ENCODE peak calls at places on chromosomes 13 and 19, in nine cellular contexts. V, J, D, Y, O, T, U, N and G are unnamed samples.

GRCh38 chr13:27918918-27919255 is 913 bp upstream of the PDX1 start:
- DNase-seq in V (no peak), J (no peak), D (no peak), Y (no peak), O (no peak), T (no peak), U (no peak), N (no peak), G (no peak)

GRCh38 chr19:8593931-8594330 is 16.6 kb downstream of the ADAMTS10 start:
- DNase-seq in V (no peak), J (no peak), D (no peak), Y (no peak), O (no peak), T (no peak), U (no peak), N (no peak), G (no peak)

GRCh38 chr13:21625366-21625765 is 21.4 kb upstream of the MICU2 start:
- DNase-seq in V (peak), J (no peak), D (no peak), Y (no peak), O (no peak), T (no peak), U (peak), N (no peak), G (peak)

GRCh38 chr19:21508198-21508597 is 2.8 kb downstream of the ZNF429 start:
- DNase-seq in V (no peak), J (no peak), D (no peak), Y (no peak), O (no peak), T (no peak), U (no peak), N (no peak), G (no peak)

GRCh38 chr13:96984061-96984508 is 10.2 kb downstream of the OXGR1 start:
- DNase-seq in V (no peak), J (peak), D (no peak), Y (peak), O (no peak), T (peak), U (peak), N (no peak), G (peak)

GRCh38 chr13:24511824-24512207 is 762 bp downstream of the PARP4 start:
- DNase-seq in V (no peak), J (no peak), D (no peak), Y (no peak), O (peak), T (no peak), U (no peak), N (no peak), G (peak)

GRCh38 chr13:19795956-19796355 is 13.2 kb upstream of the PSPC1 start:
- DNase-seq in V (no peak), J (no peak), D (no peak), Y (no peak), O (no peak), T (no peak), U (no peak), N (no peak), G (no peak)

GRCh38 chr13:111526922-111527321 is 206.5 kb downstream of the TEX29 start:
- DNase-seq in V (no peak), J (no peak), D (no peak), Y (no peak), O (no peak), T (no peak), U (no peak), N (no peak), G (no peak)

GRCh38 chr13:47216176-47216822 is 319.4 kb upstream of the HTR2A start:
- DNase-seq in V (no peak), J (no peak), D (no peak), Y (no peak), O (peak), T (no peak), U (no peak), N (no peak), G (no peak)

GRCh38 chr19:32165176-32165575 is 180.2 kb upstream of the ZNF507 start:
- DNase-seq in V (no peak), J (no peak), D (no peak), Y (no peak), O (no peak), T (no peak), U (no peak), N (no peak), G (no peak)

GRCh38 chr13:84994582-84994981 is 804.6 kb downstream of the SLITRK6 start:
- DNase-seq in V (no peak), J (no peak), D (no peak), Y (no peak), O (peak), T (no peak), U (no peak), N (no peak), G (no peak)

GRCh38 chr13:40981361-40981760 is 37.8 kb downstream of the ELF1 start:
- DNase-seq in V (no peak), J (no peak), D (no peak), Y (no peak), O (no peak), T (no peak), U (peak), N (no peak), G (no peak)

DNA sequence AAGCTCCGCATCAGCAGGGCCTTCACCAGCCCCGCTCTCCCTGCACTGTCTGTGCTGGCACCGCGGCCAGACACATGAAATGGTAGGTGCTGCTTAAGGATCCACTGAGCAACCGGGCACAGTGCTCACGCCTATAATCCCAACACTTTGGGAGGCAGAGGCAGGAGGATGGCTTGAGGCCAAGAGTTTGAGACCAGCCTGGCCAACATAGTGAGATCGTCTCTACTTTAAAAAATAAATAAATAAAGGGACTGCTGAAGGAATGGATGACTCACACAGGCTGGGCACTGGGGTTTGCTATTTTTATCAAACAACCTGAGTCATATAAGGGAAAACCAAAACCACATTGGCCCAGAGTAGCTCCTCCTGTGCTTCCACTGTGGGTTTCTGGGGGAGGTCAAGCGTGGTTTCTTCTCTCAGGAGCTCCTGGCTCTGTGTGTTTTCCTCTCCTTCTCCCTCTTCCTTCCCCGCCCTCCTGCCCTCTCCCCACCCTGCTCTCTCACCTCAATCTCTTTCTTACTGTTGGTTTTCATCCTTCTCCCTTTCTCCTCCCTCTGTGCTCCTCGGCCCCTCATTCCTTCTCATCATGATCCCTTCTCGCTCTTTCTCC is 21.3 kb downstream of the VRK3 start:
- DNase-seq in V (peak), J (peak), D (no peak), Y (peak), O (peak), T (peak), U (peak), N (peak), G (peak)
- TF ChIP-seq POLR2AphosphoS5 in V (peak), J (no peak), D (peak), Y (no peak), O (no peak), T (no peak), U (peak), N (no peak), G (no peak)

GRCh38 chr19:6671960-6672359 is 2.0 kb upstream of the TNFSF14 start:
- DNase-seq in V (no peak), J (no peak), D (no peak), Y (no peak), O (no peak), T (no peak), U (no peak), N (no peak), G (no peak)

GRCh38 chr19:6676288-6676687 is 6.3 kb upstream of the TNFSF14 start:
- DNase-seq in V (no peak), J (no peak), D (no peak), Y (no peak), O (no peak), T (no peak), U (no peak), N (no peak), G (no peak)

GRCh38 chr19:6668696-6669095 is 1.3 kb downstream of the TNFSF14 start:
- DNase-seq in V (no peak), J (no peak), D (no peak), Y (no peak), O (no peak), T (no peak), U (no peak), N (no peak), G (no peak)

GRCh38 chr19:6674868-6675305 is 4.9 kb upstream of the TNFSF14 start:
- DNase-seq in V (no peak), J (peak), D (peak), Y (peak), O (no peak), T (peak), U (peak), N (peak), G (peak)

GRCh38 chr19:6672693-6673290 is 2.8 kb upstream of the TNFSF14 start:
- DNase-seq in V (no peak), J (no peak), D (no peak), Y (no peak), O (no peak), T (no peak), U (no peak), N (no peak), G (no peak)
- TF ChIP-seq POLR2AphosphoS5 in V (no peak), J (no peak), D (no peak), Y (no peak), O (no peak), T (no peak), U (no peak), N (no peak), G (no peak)

GRCh38 chr19:53977991-53978731 is 13.3 kb upstream of the CACNG6 start:
- DNase-seq in V (peak), J (no peak), D (no peak), Y (no peak), O (peak), T (no peak), U (peak), N (peak), G (no peak)
- TF ChIP-seq POLR2AphosphoS5 in V (no peak), J (no peak), D (no peak), Y (no peak), O (peak), T (no peak), U (no peak), N (no peak), G (no peak)

GRCh38 chr19:13164370-13165090 is 14.3 kb downstream of the IER2 start:
- DNase-seq in V (no peak), J (no peak), D (no peak), Y (peak), O (no peak), T (peak), U (peak), N (peak), G (peak)
- TF ChIP-seq POLR2AphosphoS5 in V (no peak), J (no peak), D (peak), Y (no peak), O (peak), T (no peak), U (peak), N (no peak), G (peak)

DNA sequence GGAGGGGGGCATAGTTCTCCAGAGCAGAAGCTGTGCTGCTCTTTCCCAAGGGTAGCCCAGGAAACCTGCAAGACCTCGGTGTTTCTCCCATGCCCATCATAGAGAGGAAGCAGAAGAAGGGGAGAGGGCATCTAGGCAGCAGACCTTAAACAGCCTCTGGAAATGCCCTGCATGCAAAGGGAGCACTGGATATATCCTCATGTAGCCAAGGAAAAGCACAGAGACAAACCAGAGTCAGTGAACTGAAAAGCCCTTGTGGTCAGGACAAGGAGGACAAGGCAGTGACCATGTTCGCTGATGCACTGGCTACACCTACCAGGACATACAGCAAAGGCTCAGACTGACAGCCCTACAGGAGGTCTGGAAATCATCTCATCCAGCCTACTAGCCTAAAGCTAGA is 4.2 kb upstream of the TBC1D4 start:
- DNase-seq in V (no peak), J (no peak), D (no peak), Y (no peak), O (no peak), T (no peak), U (no peak), N (no peak), G (no peak)
- TF ChIP-seq POLR2AphosphoS5 in V (no peak), J (no peak), D (no peak), Y (no peak), O (no peak), T (no peak), U (no peak), N (no peak), G (no peak)

GRCh38 chr13:113076681-113077401 is 28.8 kb upstream of the F7 start:
- DNase-seq in V (no peak), J (no peak), D (no peak), Y (no peak), O (no peak), T (no peak), U (no peak), N (no peak), G (no peak)
- TF ChIP-seq POLR2AphosphoS5 in V (no peak), J (no peak), D (no peak), Y (no peak), O (no peak), T (no peak), U (no peak), N (no peak), G (no peak)

GRCh38 chr19:43432866-43433673 is 18.4 kb downstream of the TEX101 start:
- DNase-seq in V (peak), J (peak), D (no peak), Y (no peak), O (no peak), T (peak), U (peak), N (peak), G (peak)
- TF ChIP-seq POLR2AphosphoS5 in V (no peak), J (no peak), D (no peak), Y (no peak), O (no peak), T (no peak), U (no peak), N (no peak), G (no peak)

DNA sequence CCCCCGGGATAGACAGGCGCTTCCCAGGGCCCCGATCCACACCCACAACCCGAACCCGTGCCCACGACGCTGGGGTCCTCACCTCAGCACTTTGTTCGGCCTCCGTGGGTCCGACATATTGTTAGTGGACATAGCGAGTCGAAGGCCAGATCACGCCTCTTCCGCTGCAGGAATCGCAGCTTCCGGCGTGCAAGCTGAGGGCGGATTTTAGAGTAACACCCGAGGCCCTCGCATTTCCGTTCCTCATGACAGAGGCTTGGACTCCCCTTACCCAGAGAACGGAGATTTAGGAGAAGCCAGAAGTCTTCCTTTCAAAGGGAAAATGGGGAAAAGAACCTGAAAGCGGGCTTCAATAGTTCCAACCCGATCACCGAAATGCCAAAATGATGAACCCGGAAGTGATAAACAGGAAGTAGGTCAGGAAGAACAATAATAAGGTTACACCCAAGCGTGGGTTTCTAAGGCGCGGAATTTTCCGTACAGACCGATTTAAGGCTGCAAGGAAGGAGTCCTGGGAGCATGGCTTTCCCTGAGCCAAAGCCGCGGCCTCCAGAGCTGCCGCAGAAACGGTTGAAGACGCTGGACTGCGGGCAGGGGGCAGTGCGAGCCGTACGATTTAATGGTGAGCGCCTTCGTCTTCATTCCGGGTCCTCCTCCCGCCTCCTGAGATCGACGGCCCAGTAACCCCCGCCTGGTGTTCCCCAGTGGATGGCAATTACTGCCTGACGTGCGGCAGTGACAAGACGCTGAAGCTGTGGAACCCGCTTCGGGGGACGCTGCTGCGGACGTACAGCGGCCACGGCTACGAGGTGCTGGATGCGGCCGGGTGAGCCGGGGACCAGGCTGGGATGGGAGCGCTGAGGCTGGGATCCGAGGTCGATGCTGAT is 2.9 kb downstream of the WDR83 start:
- DNase-seq in V (peak), J (no peak), D (peak), Y (peak), O (peak), T (peak), U (peak), N (peak), G (peak)
- TF ChIP-seq POLR2AphosphoS5 in V (peak), J (peak), D (peak), Y (peak), O (no peak), T (peak), U (no peak), N (peak), G (peak)

GRCh38 chr19:54190503-54190941 is 586 bp upstream of the TSEN34 start:
- DNase-seq in V (peak), J (peak), D (peak), Y (peak), O (peak), T (peak), U (peak), N (peak), G (peak)
- TF ChIP-seq POLR2AphosphoS5 in V (no peak), J (no peak), D (peak), Y (no peak), O (no peak), T (no peak), U (no peak), N (no peak), G (no peak)

DNA sequence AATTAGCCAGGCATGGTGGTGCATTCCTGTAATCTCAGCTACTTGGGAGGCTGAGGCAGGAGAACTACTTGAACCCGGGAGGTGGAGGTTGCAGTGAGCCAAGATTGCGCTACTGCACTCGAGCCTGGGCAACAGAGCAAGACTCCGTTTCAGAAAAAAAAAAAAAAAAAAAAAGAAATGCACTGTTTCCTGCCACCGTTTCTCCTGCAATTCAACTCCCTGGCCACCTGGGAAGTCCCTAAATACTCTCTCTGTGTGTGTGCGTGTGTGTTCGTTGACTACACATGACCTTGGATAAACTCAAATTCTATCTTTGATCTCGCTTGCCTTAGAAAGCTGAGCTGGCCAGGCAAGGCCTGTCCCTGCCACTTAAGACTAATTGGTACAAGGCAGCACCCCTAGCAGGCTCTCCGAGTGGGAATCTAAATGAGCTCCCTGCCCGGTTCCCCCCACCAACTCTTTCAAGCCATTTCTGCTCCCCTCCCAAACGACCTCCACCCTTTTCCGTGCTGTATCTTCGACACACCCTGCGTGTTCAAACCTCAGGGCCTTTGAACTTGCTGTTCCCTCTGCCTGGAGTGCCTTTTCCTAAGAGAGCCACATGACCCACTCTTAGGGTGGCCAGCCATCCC is 5.2 kb upstream of the BCAT2 start:
- DNase-seq in V (no peak), J (no peak), D (no peak), Y (no peak), O (no peak), T (peak), U (no peak), N (no peak), G (no peak)
- TF ChIP-seq POLR2AphosphoS5 in V (no peak), J (no peak), D (no peak), Y (no peak), O (no peak), T (peak), U (no peak), N (no peak), G (no peak)